ENCODE peak calls at places on chromosome X, in seven cellular contexts. One of them, this sample, is unnamed.

GRCh38 chrX:3415011-3415410 is 68.6 kb upstream of the MXRA5 start:
- DNase-seq in Right ventricle myocardium inferior: no peak
- DNase-seq in stimulated activated CD4-positive, alpha-beta T cell treated with anti-CD3 and anti-CD28 coated beads, Interleukin-15, amount 100 ng/mL, for 1 hour: no peak
- DNase-seq in GM13977: no peak
- DNase-seq in adipocyte: no peak
- DNase-seq in tibial artery: no peak
- DNase-seq in Calu3: no peak
- DNase-seq in this sample: peak; percentile 46

GRCh38 chrX:93673056-93673868 is at the start of gene NAP1L3:
- DNase-seq in Right ventricle myocardium inferior: peak; percentile 72
- DNase-seq in stimulated activated CD4-positive, alpha-beta T cell treated with anti-CD3 and anti-CD28 coated beads, Interleukin-15, amount 100 ng/mL, for 1 hour: peak; percentile 39
- DNase-seq in GM13977: peak; percentile 51
- DNase-seq in adipocyte: peak; percentile 85
- DNase-seq in tibial artery: peak; percentile 78
- DNase-seq in Calu3: no peak
- DNase-seq in this sample: peak; percentile 15

GRCh38 chrX:95885074-95885473 is 799.6 kb upstream of the DIAPH2 start:
- DNase-seq in Right ventricle myocardium inferior: no peak
- DNase-seq in stimulated activated CD4-positive, alpha-beta T cell treated with anti-CD3 and anti-CD28 coated beads, Interleukin-15, amount 100 ng/mL, for 1 hour: no peak
- DNase-seq in GM13977: no peak
- DNase-seq in adipocyte: peak; percentile 32
- DNase-seq in tibial artery: no peak
- DNase-seq in Calu3: peak; percentile 1
- DNase-seq in this sample: peak; percentile 0

GRCh38 chrX:49029876-49030275 is 13.3 kb downstream of the TFE3 start:
- DNase-seq in Right ventricle myocardium inferior: no peak
- DNase-seq in stimulated activated CD4-positive, alpha-beta T cell treated with anti-CD3 and anti-CD28 coated beads, Interleukin-15, amount 100 ng/mL, for 1 hour: no peak
- DNase-seq in GM13977: no peak
- DNase-seq in adipocyte: no peak
- DNase-seq in tibial artery: no peak
- DNase-seq in Calu3: peak; percentile 39
- DNase-seq in this sample: no peak

GRCh38 chrX:77160301-77160700 is 286.9 kb upstream of the FGF16 start:
- DNase-seq in Right ventricle myocardium inferior: no peak
- DNase-seq in stimulated activated CD4-positive, alpha-beta T cell treated with anti-CD3 and anti-CD28 coated beads, Interleukin-15, amount 100 ng/mL, for 1 hour: no peak
- DNase-seq in GM13977: no peak
- DNase-seq in adipocyte: no peak
- DNase-seq in tibial artery: no peak
- DNase-seq in Calu3: peak; percentile 6
- DNase-seq in this sample: no peak

GRCh38 chrX:41332408-41332987 is 1.5 kb upstream of the DDX3X start:
- DNase-seq in Right ventricle myocardium inferior: no peak
- DNase-seq in stimulated activated CD4-positive, alpha-beta T cell treated with anti-CD3 and anti-CD28 coated beads, Interleukin-15, amount 100 ng/mL, for 1 hour: no peak
- DNase-seq in GM13977: peak; percentile 39
- DNase-seq in adipocyte: peak; percentile 50
- DNase-seq in tibial artery: no peak
- DNase-seq in Calu3: no peak
- DNase-seq in this sample: peak; percentile 49

GRCh38 chrX:14832151-14832550 is 40.7 kb downstream of the FANCB start:
- DNase-seq in Right ventricle myocardium inferior: no peak
- DNase-seq in stimulated activated CD4-positive, alpha-beta T cell treated with anti-CD3 and anti-CD28 coated beads, Interleukin-15, amount 100 ng/mL, for 1 hour: no peak
- DNase-seq in GM13977: no peak
- DNase-seq in adipocyte: peak; percentile 3
- DNase-seq in tibial artery: no peak
- DNase-seq in Calu3: no peak
- DNase-seq in this sample: peak; percentile 36

GRCh38 chrX:37685452-37686347 is at the start of gene XK:
- DNase-seq in Right ventricle myocardium inferior: peak; percentile 78
- DNase-seq in stimulated activated CD4-positive, alpha-beta T cell treated with anti-CD3 and anti-CD28 coated beads, Interleukin-15, amount 100 ng/mL, for 1 hour: peak; percentile 6
- DNase-seq in GM13977: peak; percentile 24
- DNase-seq in adipocyte: peak; percentile 44
- DNase-seq in tibial artery: peak; percentile 76
- DNase-seq in Calu3: peak; percentile 75
- DNase-seq in this sample: peak; percentile 7

GRCh38 chrX:31356501-31357263 is 284.8 kb upstream of the FTHL17 start:
- DNase-seq in Right ventricle myocardium inferior: no peak
- DNase-seq in stimulated activated CD4-positive, alpha-beta T cell treated with anti-CD3 and anti-CD28 coated beads, Interleukin-15, amount 100 ng/mL, for 1 hour: no peak
- DNase-seq in GM13977: no peak
- DNase-seq in adipocyte: no peak
- DNase-seq in tibial artery: no peak
- DNase-seq in Calu3: no peak
- DNase-seq in this sample: no peak

GRCh38 chrX:68880846-68881513 is 52.2 kb downstream of the EFNB1 start:
- DNase-seq in Right ventricle myocardium inferior: no peak
- DNase-seq in stimulated activated CD4-positive, alpha-beta T cell treated with anti-CD3 and anti-CD28 coated beads, Interleukin-15, amount 100 ng/mL, for 1 hour: no peak
- DNase-seq in GM13977: no peak
- DNase-seq in adipocyte: no peak
- DNase-seq in tibial artery: no peak
- DNase-seq in Calu3: no peak
- DNase-seq in this sample: no peak

GRCh38 chrX:46626566-46626965 is 53.0 kb downstream of the CHST7 start:
- DNase-seq in Right ventricle myocardium inferior: no peak
- DNase-seq in stimulated activated CD4-positive, alpha-beta T cell treated with anti-CD3 and anti-CD28 coated beads, Interleukin-15, amount 100 ng/mL, for 1 hour: no peak
- DNase-seq in GM13977: no peak
- DNase-seq in adipocyte: no peak
- DNase-seq in tibial artery: no peak
- DNase-seq in Calu3: no peak
- DNase-seq in this sample: no peak

GRCh38 chrX:84362184-84362838 is 139.9 kb downstream of the HDX start:
- DNase-seq in Right ventricle myocardium inferior: no peak
- DNase-seq in stimulated activated CD4-positive, alpha-beta T cell treated with anti-CD3 and anti-CD28 coated beads, Interleukin-15, amount 100 ng/mL, for 1 hour: no peak
- DNase-seq in GM13977: no peak
- DNase-seq in adipocyte: peak; percentile 28
- DNase-seq in tibial artery: no peak
- DNase-seq in Calu3: no peak
- DNase-seq in this sample: peak; percentile 45

GRCh38 chrX:40065291-40066046 is 32.3 kb downstream of the BCOR start:
- DNase-seq in Right ventricle myocardium inferior: no peak
- DNase-seq in stimulated activated CD4-positive, alpha-beta T cell treated with anti-CD3 and anti-CD28 coated beads, Interleukin-15, amount 100 ng/mL, for 1 hour: no peak
- DNase-seq in GM13977: no peak
- DNase-seq in adipocyte: no peak
- DNase-seq in tibial artery: no peak
- DNase-seq in Calu3: no peak
- DNase-seq in this sample: no peak

GRCh38 chrX:40099046-40099968 is 1.5 kb upstream of the BCOR start:
- DNase-seq in Right ventricle myocardium inferior: no peak
- DNase-seq in stimulated activated CD4-positive, alpha-beta T cell treated with anti-CD3 and anti-CD28 coated beads, Interleukin-15, amount 100 ng/mL, for 1 hour: no peak
- DNase-seq in GM13977: peak; percentile 74
- DNase-seq in adipocyte: peak; percentile 57
- DNase-seq in tibial artery: peak; percentile 77
- DNase-seq in Calu3: peak; percentile 44
- DNase-seq in this sample: no peak